ENCODE peak calls at places on chromosomes 7 and 10, in six cellular contexts. F, C, N, L, T and M are unnamed samples.

GRCh38 chr10:110859206-110859946 is 12.4 kb upstream of the PDCD4 start:
- DNase-seq in T (no peak), C (no peak), N (no peak), L (no peak), F (no peak), M (no peak)

GRCh38 chr10:624605-625334 is 64.7 kb downstream of the DIP2C start:
- DNase-seq in F (no peak), N (no peak), C (no peak), L (no peak), T (no peak), M (peak; percentile 86)

GRCh38 chr10:48417374-48417773 is 110.9 kb downstream of the MAPK8 start:
- DNase-seq in N (no peak), C (no peak), F (no peak), T (no peak), L (no peak), M (no peak)

GRCh38 chr7:142808802-142809583 is 38.2 kb downstream of the PRSS2 start:
- DNase-seq in F (no peak), C (peak; percentile 98), N (peak; percentile 95), T (peak; percentile 93), L (peak; percentile 99), M (no peak)

GRCh38 chr7:80719261-80719660 is 80.8 kb downstream of the CD36 start:
- DNase-seq in N (no peak), C (no peak), F (no peak), T (no peak), L (no peak), M (no peak)

GRCh38 chr10:95308389-95309302 is 17.8 kb upstream of the PDLIM1 start:
- DNase-seq in F (peak; percentile 16), T (no peak), L (no peak), C (no peak), N (no peak), M (peak; percentile 85)

GRCh38 chr10:44463511-44464121 is 78.7 kb upstream of the CXCL12 start:
- DNase-seq in N (no peak), F (no peak), L (no peak), C (no peak), T (no peak), M (no peak)

GRCh38 chr7:98110249-98111022 is 3.8 kb downstream of the LMTK2 start:
- DNase-seq in T (no peak), N (no peak), L (no peak), F (no peak), C (no peak), M (no peak)

GRCh38 chr7:253491-254336 is 36.3 kb upstream of the FOXL3 start:
- DNase-seq in N (peak; percentile 28), C (no peak), T (no peak), L (no peak), F (no peak), M (no peak)

GRCh38 chr7:53422291-53422690 is 386.9 kb downstream of the POM121L12 start:
- DNase-seq in T (no peak), C (no peak), L (no peak), N (no peak), F (no peak), M (no peak)

GRCh38 chr10:11255796-11256444 is 238.2 kb downstream of the CELF2 start:
- DNase-seq in F (no peak), C (no peak), L (no peak), N (no peak), T (no peak), M (no peak)